ENCODE peak calls at places on chromosomes 11 and 22, in six cellular contexts. U, Y, M, H, V and G are unnamed samples.

GRCh38 chr11:60610702-60611101 is 88.7 kb upstream of the MS4A8 start:
- DNase-seq in U (no peak), Y (no peak), M (no peak), H (no peak), V (no peak), G (no peak)

GRCh38 chr11:278001-278951 is at the start of gene NLRP6:
- DNase-seq in U (no peak), Y (no peak), M (peak; percentile 12), H (no peak), V (no peak), G (no peak)

GRCh38 chr11:67503119-67504022 is 1.8 kb downstream of the PITPNM1 start:
- DNase-seq in U (no peak), Y (no peak), M (no peak), H (no peak), V (no peak), G (no peak)

GRCh38 chr11:763073-763463 is 14.2 kb downstream of the GATD1 start:
- DNase-seq in U (no peak), Y (no peak), M (no peak), H (no peak), V (no peak), G (peak; percentile 47)

GRCh38 chr11:118606157-118606843 is 1.1 kb upstream of the PHLDB1 start:
- DNase-seq in U (no peak), Y (no peak), M (peak; percentile 78), H (no peak), V (no peak), G (no peak)

GRCh38 chr11:114774599-114775365 is 96.5 kb downstream of the NXPE2 start:
- DNase-seq in U (no peak), Y (no peak), M (no peak), H (peak; percentile 0), V (peak; percentile 4), G (peak; percentile 86)

GRCh38 chr22:21657361-21658118 is 8.3 kb upstream of the PPIL2 start:
- DNase-seq in U (no peak), Y (no peak), M (peak; percentile 86), H (peak; percentile 31), V (peak; percentile 21), G (peak; percentile 87)

GRCh38 chr11:10895285-10895684 is 37.4 kb upstream of the ZBED5 start:
- DNase-seq in U (no peak), Y (no peak), M (no peak), H (no peak), V (no peak), G (no peak)

GRCh38 chr11:9263840-9264380 is 1.2 kb downstream of the DENND5A start:
- DNase-seq in U (no peak), Y (no peak), M (no peak), H (no peak), V (no peak), G (no peak)

GRCh38 chr11:9264381-9265210 is 554 bp downstream of the DENND5A start:
- DNase-seq in U (peak; percentile 4), Y (peak; percentile 81), M (peak; percentile 42), H (no peak), V (peak; percentile 66), G (peak; percentile 81)

GRCh38 chr11:9266132-9266736 is 1.1 kb upstream of the DENND5A start:
- DNase-seq in U (no peak), Y (no peak), M (peak; percentile 33), H (no peak), V (no peak), G (peak; percentile 35)

GRCh38 chr11:9266926-9267325 is 1.8 kb upstream of the DENND5A start:
- DNase-seq in U (no peak), Y (no peak), M (no peak), H (no peak), V (no peak), G (no peak)

DNA sequence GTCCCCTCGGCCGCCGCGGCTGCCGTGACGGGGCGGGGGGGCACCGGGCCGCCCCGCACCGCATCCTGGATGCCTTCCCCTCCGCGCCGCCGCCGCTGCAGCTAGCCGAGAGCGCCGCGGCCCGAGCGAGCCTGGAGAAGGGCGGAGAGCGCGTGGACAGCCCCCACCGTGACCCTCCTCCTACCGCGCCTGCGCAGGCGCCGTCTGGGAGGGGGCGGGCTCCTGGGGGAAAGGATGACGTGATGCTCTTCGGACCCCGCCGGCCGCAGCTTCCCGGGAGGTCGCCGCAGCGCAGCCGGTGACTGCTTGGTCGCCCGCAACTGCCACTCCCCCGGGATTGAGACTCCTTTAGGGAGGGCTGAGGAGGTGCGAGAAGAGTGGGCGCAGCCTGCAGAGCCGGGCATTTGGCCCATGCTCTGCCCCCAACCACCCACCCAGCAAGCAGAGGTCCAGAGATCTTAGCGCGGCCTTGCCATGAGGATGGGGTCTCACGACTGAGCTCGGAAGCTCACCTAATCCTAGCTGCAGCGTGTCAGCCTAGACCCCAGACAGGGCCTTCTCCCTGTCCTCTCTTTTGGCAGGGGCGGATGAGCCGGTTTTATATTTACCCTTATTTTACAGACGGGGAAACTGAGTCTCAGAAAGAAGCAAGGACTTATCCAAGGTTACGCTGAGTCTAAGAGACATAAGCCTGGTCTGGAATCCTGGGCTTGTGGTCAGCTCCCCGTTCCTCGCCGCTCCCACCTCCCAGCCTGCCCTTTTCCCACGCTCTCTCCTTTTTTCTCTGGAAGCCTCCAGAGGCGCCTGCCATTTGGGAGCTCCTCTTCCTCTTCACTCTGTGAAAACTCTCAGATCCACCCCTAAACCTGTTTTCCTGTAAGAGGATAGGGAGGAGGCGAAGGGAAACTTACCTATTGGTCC is at the start of gene DENND5A:
- DNase-seq in U (peak; percentile 80), Y (peak; percentile 81), M (peak; percentile 90), H (peak; percentile 43), V (peak; percentile 35), G (peak; percentile 96)
- H3K27ac ChIP-seq in U (peak within 1 kb of the TSS; percentile 93), Y (peak within 1 kb of the TSS; percentile 98), M (peak within 1 kb of the TSS; percentile 99), H (peak within 1 kb of the TSS; percentile 76), V (peak within 1 kb of the TSS; percentile 72), G (peak within 1 kb of the TSS; percentile 88)

GRCh38 chr22:37501176-37501609 is 15.0 kb upstream of the MFNG start:
- DNase-seq in U (no peak), Y (no peak), M (peak; percentile 46), H (no peak), V (no peak), G (no peak)
- H3K27ac ChIP-seq in U (no peak overlapping the region), Y (no peak overlapping the region), M (peak overlapping the region; percentile 93), H (peak overlapping the region; percentile 50), V (no peak overlapping the region), G (peak overlapping the region; percentile 88)

GRCh38 chr11:125083312-125084056 is 20.4 kb downstream of the SLC37A2 start:
- DNase-seq in U (no peak), Y (no peak), M (no peak), H (no peak), V (no peak), G (no peak)
- H3K27ac ChIP-seq in U (no peak overlapping the region), Y (no peak overlapping the region), M (no peak overlapping the region), H (peak overlapping the region; percentile 40), V (peak overlapping the region; percentile 71), G (peak overlapping the region; percentile 71)

GRCh38 chr11:134118016-134118415 is 49.1 kb downstream of the JAM3 start:
- DNase-seq in U (no peak), Y (no peak), M (no peak), H (no peak), V (no peak), G (no peak)
- H3K27ac ChIP-seq in U (peak overlapping the region; percentile 54), Y (peak overlapping the region; percentile 82), M (no peak overlapping the region), H (no peak overlapping the region), V (no peak overlapping the region), G (no peak overlapping the region)

GRCh38 chr11:130188047-130188446 is 28.5 kb downstream of the ST14 start:
- DNase-seq in U (no peak), Y (no peak), M (no peak), H (no peak), V (peak; percentile 47), G (no peak)

GRCh38 chr11:130191896-130192295 is 32.3 kb downstream of the ST14 start:
- DNase-seq in U (no peak), Y (no peak), M (no peak), H (no peak), V (no peak), G (no peak)

GRCh38 chr11:130188585-130189347 is 29.2 kb downstream of the ST14 start:
- DNase-seq in U (no peak), Y (no peak), M (no peak), H (no peak), V (no peak), G (no peak)

GRCh38 chr11:130190371-130190881 is 30.8 kb downstream of the ST14 start:
- DNase-seq in U (no peak), Y (no peak), M (no peak), H (no peak), V (no peak), G (no peak)

GRCh38 chr11:130189492-130190210 is 30.1 kb downstream of the ST14 start:
- DNase-seq in U (no peak), Y (no peak), M (no peak), H (no peak), V (no peak), G (no peak)
- H3K27ac ChIP-seq in U (no peak overlapping the region), Y (no peak overlapping the region), M (no peak overlapping the region), H (no peak overlapping the region), V (no peak overlapping the region), G (no peak overlapping the region)

GRCh38 chr22:36344106-36344827 is 43.5 kb downstream of the MYH9 start:
- DNase-seq in U (peak; percentile 50), Y (no peak), M (no peak), H (no peak), V (no peak), G (no peak)
- H3K27ac ChIP-seq in U (peak overlapping the region; percentile 86), Y (peak overlapping the region; percentile 95), M (peak overlapping the region; percentile 83), H (no peak overlapping the region), V (no peak overlapping the region), G (no peak overlapping the region)

GRCh38 chr22:40348025-40348658 is 1.8 kb downstream of the ADSL start:
- DNase-seq in U (no peak), Y (peak; percentile 45), M (peak; percentile 49), H (peak; percentile 40), V (no peak), G (peak; percentile 72)
- H3K27ac ChIP-seq in U (no peak overlapping the region), Y (peak overlapping the region; percentile 87), M (no peak overlapping the region), H (peak overlapping the region; percentile 92), V (no peak overlapping the region), G (no peak overlapping the region)

GRCh38 chr11:13663631-13664071 is 4.8 kb upstream of the FAR1 start:
- DNase-seq in U (no peak), Y (no peak), M (no peak), H (no peak), V (peak; percentile 77), G (peak; percentile 33)
- H3K27ac ChIP-seq in U (no peak overlapping the region), Y (no peak overlapping the region), M (no peak overlapping the region), H (no peak overlapping the region), V (peak overlapping the region; percentile 65), G (peak overlapping the region; percentile 59)

DNA sequence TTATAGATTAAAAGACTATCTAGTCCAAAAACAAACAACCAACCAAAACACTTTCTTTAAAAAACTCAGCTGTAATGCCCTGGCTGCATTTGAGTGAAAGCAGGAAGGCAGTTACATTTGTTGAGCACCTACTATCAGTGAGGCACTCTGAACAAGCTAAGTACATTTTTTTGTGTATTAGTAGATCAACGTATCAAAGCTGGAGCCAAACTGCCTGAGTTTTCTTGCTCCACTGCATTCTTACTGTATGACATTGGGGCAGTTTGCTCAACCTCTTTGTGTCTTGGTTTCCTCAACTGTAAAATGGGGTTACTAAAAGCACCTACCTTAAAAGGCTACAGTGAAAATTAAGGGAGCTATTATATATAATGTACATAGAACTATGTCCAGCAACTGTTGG is 22.0 kb downstream of the COA4 start:
- DNase-seq in U (no peak), Y (no peak), M (no peak), H (no peak), V (peak; percentile 85), G (no peak)
- H3K27ac ChIP-seq in U (no peak overlapping the region), Y (no peak overlapping the region), M (no peak overlapping the region), H (no peak overlapping the region), V (no peak overlapping the region), G (no peak overlapping the region)